ENCODE peak calls at places on chromosomes 5 and 9, in four cellular contexts. O is stimulated activated CD4-positive, alpha-beta T cell treated with anti-CD3 and anti-CD28 coated beads, TNF-alpha, amount 100 ng/mL, for 4 hours; L is activated effector memory CD4-positive, alpha-beta T cell treated with Interleukin-2 at 50 U/mL for 16 hours; I is A549. Q is an unnamed sample.
A peak's percentile ranks its signal among the peaks of the same experiment; 100 is the strongest.

GRCh38 chr5:180129291-180130190 is 58.0 kb upstream of the RNF130 start:
- DNase-seq in O (no peak), L (no peak), I (no peak), Q (no peak)

GRCh38 chr5:7271728-7272127 is 124.2 kb upstream of the ADCY2 start:
- DNase-seq in O (no peak), L (no peak), I (no peak), Q (no peak)

GRCh38 chr5:122153230-122153629 is 23.9 kb downstream of the ZNF474 start:
- DNase-seq in O (no peak), L (no peak), I (no peak), Q (no peak)

GRCh38 chr9:98182889-98183599 is 9.4 kb downstream of the CORO2A start:
- DNase-seq in O (no peak), L (no peak), I (no peak), Q (no peak)

GRCh38 chr5:140084466-140084865 is 29.4 kb upstream of the PURA start:
- DNase-seq in O (no peak), L (no peak), I (no peak), Q (no peak)

GRCh38 chr5:166236327-166236726 is 2055.1 kb upstream of the WWC1 start:
- DNase-seq in O (no peak), L (no peak), I (no peak), Q (no peak)

GRCh38 chr9:137323531-137324331 is 21.7 kb upstream of the NRARP start:
- DNase-seq in O (no peak), L (no peak), I (no peak), Q (no peak)

GRCh38 chr9:137216188-137216965 is 5.7 kb downstream of the RNF208 start:
- DNase-seq in O (no peak), L (no peak), I (no peak), Q (no peak)

GRCh38 chr9:83267741-83268140 is 204.8 kb upstream of the RASEF start:
- DNase-seq in O (no peak), L (no peak), I (no peak), Q (no peak)

GRCh38 chr9:130237763-130238524 is 27.6 kb upstream of the HMCN2 start:
- DNase-seq in O (no peak), L (no peak), I (no peak), Q (no peak)

GRCh38 chr9:93566408-93567270 is 9.7 kb upstream of the PHF2 start:
- DNase-seq in O (peak; percentile 99), L (peak; percentile 99), I (peak; percentile 91), Q (peak; percentile 83)

GRCh38 chr5:157336423-157336744 is 70.5 kb downstream of the CYFIP2 start:
- DNase-seq in O (no peak), L (no peak), I (no peak), Q (no peak)

GRCh38 chr5:56088967-56089829 is 94.4 kb upstream of the IL6ST start:
- DNase-seq in O (no peak), L (no peak), I (peak; percentile 31), Q (peak; percentile 15)

GRCh38 chr5:37251673-37252072 is 2.5 kb upstream of the CPLANE1 start:
- DNase-seq in O (no peak), L (no peak), I (no peak), Q (no peak)

GRCh38 chr5:72465601-72466563 is 41.3 kb downstream of the ZNF366 start:
- DNase-seq in O (no peak), L (no peak), I (no peak), Q (no peak)